ENCODE peak calls at places on chromosome 2, in six cellular contexts. R is AML-193, O is COR-L47, U is endodermal cell, K is aorta, C is T follicular helper cell. H is an unnamed sample.
A peak's percentile ranks its signal among the peaks of the same experiment; 100 is the strongest.

GRCh38 chr2:112001942-112002341 is 53.1 kb upstream of the TMEM87B start:
- DNase-seq in O (no peak), C (no peak), K (no peak), U (no peak), R (no peak), H (no peak)

GRCh38 chr2:145558617-145559350 is 1038.9 kb upstream of the ZEB2 start:
- DNase-seq in R (no peak), C (no peak), U (no peak), K (no peak), O (no peak), H (no peak)

GRCh38 chr2:137168564-137168963 is 403.2 kb downstream of the THSD7B start:
- DNase-seq in R (no peak), U (no peak), O (no peak), C (no peak), K (no peak), H (no peak)

GRCh38 chr2:113007250-113007649 is 2.0 kb downstream of the IL36A start:
- DNase-seq in K (no peak), C (no peak), R (no peak), O (no peak), U (no peak), H (no peak)

GRCh38 chr2:161746891-161747535 is 122.8 kb downstream of the SLC4A10 start:
- DNase-seq in R (no peak), K (no peak), O (no peak), U (peak; percentile 58), C (no peak), H (no peak)

GRCh38 chr2:113116100-113116958 is 11.1 kb upstream of the IL1RN start:
- DNase-seq in C (no peak), K (no peak), R (no peak), U (no peak), O (no peak), H (no peak)

GRCh38 chr2:64204006-64204632 is 59.9 kb upstream of the PELI1 start:
- DNase-seq in O (no peak), K (peak; percentile 64), C (peak; percentile 16), U (no peak), R (no peak), H (peak; percentile 59)

GRCh38 chr2:204205548-204205947 is 269.0 kb downstream of the ICOS start:
- DNase-seq in K (no peak), U (peak; percentile 93), O (no peak), C (no peak), R (no peak), H (no peak)